ENCODE peak calls at places on chromosomes 11 and 22, in four cellular contexts. K is OCI-LY7, M is lower leg skin, N is endothelial cell. P is an unnamed sample.

GRCh38 chr11:83510530-83511449 is 224.6 kb upstream of the CCDC90B start:
- DNase-seq in K (no peak), M (no peak), N (no peak), P (no peak)

GRCh38 chr22:49936973-49937757 is 18.7 kb downstream of the CRELD2 start:
- DNase-seq in K (peak), M (no peak), N (no peak), P (no peak)

GRCh38 chr11:119468511-119468910 is 45.5 kb upstream of the THY1 start:
- DNase-seq in K (no peak), M (peak), N (no peak), P (no peak)

GRCh38 chr11:15636520-15637065 is 521.9 kb downstream of the INSC start:
- DNase-seq in K (no peak), M (no peak), N (no peak), P (no peak)

GRCh38 chr11:66858186-66858938 is 1.5 kb downstream of the LRFN4 start:
- DNase-seq in K (no peak), M (no peak), N (no peak), P (peak)

GRCh38 chr22:36443198-36443770 is 38.2 kb downstream of the TXN2 start:
- DNase-seq in K (peak), M (no peak), N (no peak), P (no peak)

GRCh38 chr11:40291304-40292100 is 1168.0 kb downstream of the LRRC4C start:
- DNase-seq in K (no peak), M (no peak), N (no peak), P (no peak)

GRCh38 chr11:109015283-109015682 is 350.4 kb downstream of the DDX10 start:
- DNase-seq in K (no peak), M (no peak), N (no peak), P (no peak)

GRCh38 chr22:49622241-49623105 is 205.2 kb downstream of the BRD1 start:
- DNase-seq in K (no peak), M (no peak), N (no peak), P (no peak)

GRCh38 chr11:120954381-120954780 is 69.5 kb upstream of the TBCEL start:
- DNase-seq in K (no peak), M (no peak), N (no peak), P (no peak)